ENCODE peak calls at places on chromosomes 12 and 14, in eight cellular contexts. F is endothelial cell of umbilical vein, G is HCT116, S is HepG2, P is GM12878, U is SK-N-SH, E is H1, V is K562. T is an unnamed sample.

GRCh38 chr14:55819610-55820304 is 239.8 kb downstream of the KTN1 start:
- DNase-seq in S (no peak), P (peak; percentile 40), V (no peak), U (no peak), F (no peak), E (no peak), G (no peak), T (no peak)

GRCh38 chr14:50928002-50928635 is 16.2 kb downstream of the PYGL start:
- DNase-seq in P (peak; percentile 7), G (no peak), F (no peak), E (no peak), V (no peak), S (no peak), U (no peak), T (no peak)

GRCh38 chr14:21039585-21040369 is 2.4 kb upstream of the RNASE7 start:
- DNase-seq in S (peak; percentile 85), G (peak; percentile 41), V (peak; percentile 73), P (no peak), E (no peak), F (peak; percentile 46), U (peak; percentile 56), T (no peak)

GRCh38 chr12:57899010-57899662 is 42.2 kb upstream of the ATP23 start:
- DNase-seq in U (no peak), S (no peak), E (no peak), G (no peak), F (peak; percentile 59), V (no peak), P (peak; percentile 79), T (no peak)

GRCh38 chr14:54486685-54487084 is 2.1 kb downstream of the GMFB start:
- DNase-seq in F (no peak), E (no peak), P (no peak), S (no peak), U (no peak), V (peak; percentile 67), G (no peak), T (no peak)

GRCh38 chr14:99116741-99117295 is 155.2 kb downstream of the BCL11B start:
- DNase-seq in U (no peak), F (no peak), P (no peak), S (no peak), E (no peak), G (no peak), V (no peak), T (no peak)

GRCh38 chr12:117402363-117402762 is 40.9 kb upstream of the NOS1 start:
- DNase-seq in P (no peak), S (peak; percentile 3), G (no peak), V (peak; percentile 22), F (no peak), U (no peak), E (no peak), T (no peak)

GRCh38 chr14:23402296-23403138 is 5.6 kb downstream of the MYH6 start:
- DNase-seq in V (peak; percentile 31), E (no peak), S (no peak), U (no peak), P (no peak), G (no peak), F (no peak), T (no peak)

GRCh38 chr12:67220065-67220464 is 49.1 kb upstream of the CAND1 start:
- DNase-seq in F (no peak), G (peak; percentile 15), P (no peak), E (no peak), S (peak; percentile 10), V (peak; percentile 18), U (no peak), T (no peak)

GRCh38 chr12:44889162-44889561 is 13.0 kb upstream of the NELL2 start:
- DNase-seq in U (no peak), E (no peak), G (no peak), P (no peak), S (no peak), V (peak; percentile 65), F (no peak), T (no peak)

GRCh38 chr14:38855513-38855912 is 247.5 kb downstream of the SEC23A start:
- DNase-seq in U (no peak), E (no peak), F (no peak), G (no peak), S (no peak), V (no peak), P (no peak), T (no peak)

GRCh38 chr12:94147991-94148840 is at the start of gene PLXNC1:
- DNase-seq in P (no peak), S (no peak), V (no peak), E (no peak), G (no peak), F (no peak), U (peak; percentile 85), T (no peak)

GRCh38 chr14:89279649-89280232 is 137.3 kb downstream of the FOXN3 start:
- DNase-seq in P (no peak), F (no peak), S (no peak), V (no peak), E (no peak), G (no peak), U (no peak), T (no peak)

GRCh38 chr14:102947321-102948103 is 25.0 kb downstream of the AMN start:
- DNase-seq in E (no peak), U (no peak), P (no peak), V (no peak), F (no peak), S (no peak), G (no peak), T (no peak)
- TF ChIP-seq POLR2AphosphoS5 in E (no peak), U (no peak), P (no peak), V (no peak), F (no peak), S (no peak), G (no peak), T (no peak)

GRCh38 chr12:104312202-104312601 is 8.7 kb downstream of the EID3 start:
- DNase-seq in S (no peak), V (no peak), P (no peak), U (no peak), E (no peak), G (no peak), F (no peak), T (no peak)

GRCh38 chr12:104307655-104308000 is 4.1 kb downstream of the EID3 start:
- DNase-seq in G (no peak), E (no peak), S (no peak), V (no peak), F (no peak), P (no peak), U (no peak), T (no peak)

GRCh38 chr12:104306943-104307654 is 3.6 kb downstream of the EID3 start:
- DNase-seq in S (no peak), G (no peak), V (no peak), P (no peak), F (no peak), U (no peak), E (no peak), T (no peak)

GRCh38 chr12:104310751-104311297 is 7.3 kb downstream of the EID3 start:
- DNase-seq in U (no peak), V (no peak), S (no peak), E (no peak), P (no peak), G (no peak), F (no peak), T (no peak)

DNA sequence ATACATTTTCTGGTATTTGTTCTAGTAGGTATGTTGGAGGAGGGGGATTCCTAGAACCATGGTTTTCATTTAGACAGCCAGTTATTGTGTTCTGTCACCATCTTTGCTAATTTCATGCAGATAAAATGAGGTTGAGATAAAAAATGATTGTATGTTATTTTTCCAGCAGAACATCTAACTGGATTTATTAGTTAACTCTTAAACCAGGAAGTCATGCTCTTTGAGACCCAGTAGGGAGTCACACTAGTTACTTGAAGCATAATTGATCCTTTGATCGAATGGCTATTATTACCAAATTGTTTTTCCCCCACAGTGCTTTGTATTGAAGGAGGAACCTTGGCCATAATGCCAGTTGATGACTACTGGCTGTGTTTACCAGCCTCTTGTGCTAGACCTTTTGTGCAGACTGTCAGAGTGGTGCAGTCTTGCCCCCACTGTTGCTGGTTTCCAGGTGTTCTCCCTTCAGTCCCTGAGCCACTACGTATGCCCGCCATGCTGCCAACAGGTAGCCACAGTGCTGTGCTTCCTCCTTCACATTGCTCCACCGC is 6.0 kb downstream of the EID3 start:
- DNase-seq in U (no peak), S (no peak), E (no peak), V (no peak), G (no peak), F (no peak), P (no peak), T (no peak)
- H3K9ac ChIP-seq in U (no peak overlapping the region), S (no peak overlapping the region), E (no peak overlapping the region), V (peak overlapping the region; percentile 8), G (no peak overlapping the region), F (no peak overlapping the region), P (no peak overlapping the region), T (no peak overlapping the region)

GRCh38 chr12:92085483-92086040 is 60.1 kb downstream of the BTG1 start:
- DNase-seq in V (no peak), G (no peak), S (no peak), U (no peak), P (no peak), E (no peak), F (no peak), T (no peak)
- H3K27ac ChIP-seq in V (no peak overlapping the region), G (no peak overlapping the region), S (no peak overlapping the region), U (no peak overlapping the region), P (no peak overlapping the region), E (no peak overlapping the region), F (no peak overlapping the region), T (no peak overlapping the region)

GRCh38 chr12:52873832-52874572 is 25.2 kb upstream of the KRT78 start:
- DNase-seq in E (no peak), G (peak; percentile 78), V (peak; percentile 96), F (peak; percentile 79), P (no peak), U (peak; percentile 85), S (peak; percentile 48), T (no peak)
- TF ChIP-seq POLR2AphosphoS5 in E (no peak), G (peak; percentile 20), V (peak; percentile 63), F (peak; percentile 21), P (no peak), U (no peak), S (no peak), T (no peak)

GRCh38 chr12:127245437-127245836 is 1021.5 kb upstream of the TMEM132C start:
- DNase-seq in V (no peak), E (no peak), P (no peak), G (no peak), F (no peak), U (no peak), S (no peak), T (no peak)

GRCh38 chr12:127240249-127240929 is 1026.6 kb upstream of the TMEM132C start:
- DNase-seq in P (no peak), F (no peak), V (no peak), E (no peak), S (no peak), G (no peak), U (no peak), T (no peak)

GRCh38 chr12:127241056-127241830 is 1025.7 kb upstream of the TMEM132C start:
- DNase-seq in F (no peak), S (no peak), V (no peak), E (no peak), P (no peak), G (no peak), U (no peak), T (no peak)

GRCh38 chr12:127247937-127248336 is 1019.0 kb upstream of the TMEM132C start:
- DNase-seq in F (no peak), V (no peak), U (no peak), E (no peak), G (no peak), P (no peak), S (no peak), T (no peak)

GRCh38 chr12:127245009-127245408 is 1022.0 kb upstream of the TMEM132C start:
- DNase-seq in S (no peak), U (no peak), E (no peak), G (no peak), V (no peak), P (no peak), F (no peak), T (no peak)
- H3K9ac ChIP-seq in S (no peak overlapping the region), U (no peak overlapping the region), E (no peak overlapping the region), G (no peak overlapping the region), V (no peak overlapping the region), P (no peak overlapping the region), F (no peak overlapping the region), T (no peak overlapping the region)

T was measured in SK-N-MC.